ENCODE peak calls at places on chromosomes 1 and 21, in six cellular contexts. One of them, this sample, is unnamed.

GRCh38 chr1:2501820-2502119 is 24.6 kb downstream of the PANK4 start:
- DNase-seq in H1: no peak
- DNase-seq in HCT116: no peak
- DNase-seq in GM12878: no peak
- DNase-seq in endothelial cell of umbilical vein: no peak
- DNase-seq in HepG2: no peak
- DNase-seq in this sample: no peak

GRCh38 chr1:238101923-238102322 is 211.2 kb upstream of the ZP4 start:
- DNase-seq in H1: no peak
- DNase-seq in HCT116: no peak
- DNase-seq in GM12878: no peak
- DNase-seq in endothelial cell of umbilical vein: no peak
- DNase-seq in HepG2: no peak
- DNase-seq in this sample: no peak

GRCh38 chr1:1085911-1086841 is 12.1 kb upstream of the RNF223 start:
- DNase-seq in H1: no peak
- DNase-seq in HCT116: no peak
- DNase-seq in GM12878: no peak
- DNase-seq in endothelial cell of umbilical vein: no peak
- DNase-seq in HepG2: no peak
- DNase-seq in this sample: no peak

GRCh38 chr1:9766759-9767442 is 56.9 kb downstream of the CLSTN1 start:
- DNase-seq in H1: no peak
- DNase-seq in HCT116: peak; percentile 38
- DNase-seq in GM12878: no peak
- DNase-seq in endothelial cell of umbilical vein: no peak
- DNase-seq in HepG2: no peak
- DNase-seq in this sample: no peak

GRCh38 chr1:157878059-157878458 is 36.5 kb upstream of the CD5L start:
- DNase-seq in H1: no peak
- DNase-seq in HCT116: peak; percentile 46
- DNase-seq in GM12878: no peak
- DNase-seq in endothelial cell of umbilical vein: peak; percentile 29
- DNase-seq in HepG2: peak; percentile 45
- DNase-seq in this sample: no peak

GRCh38 chr1:77430966-77431735 is 149.3 kb downstream of the AK5 start:
- DNase-seq in H1: no peak
- DNase-seq in HCT116: no peak
- DNase-seq in GM12878: no peak
- DNase-seq in endothelial cell of umbilical vein: no peak
- DNase-seq in HepG2: no peak
- DNase-seq in this sample: no peak

GRCh38 chr1:238892612-238893011 is 493.8 kb upstream of the CHRM3 start:
- DNase-seq in H1: no peak
- DNase-seq in HCT116: no peak
- DNase-seq in GM12878: no peak
- DNase-seq in endothelial cell of umbilical vein: no peak
- DNase-seq in HepG2: no peak
- DNase-seq in this sample: no peak

GRCh38 chr1:212566522-212567479 is 41.8 kb upstream of the ATF3 start:
- DNase-seq in H1: no peak
- DNase-seq in HCT116: peak; percentile 45
- DNase-seq in GM12878: peak; percentile 92
- DNase-seq in endothelial cell of umbilical vein: peak; percentile 87
- DNase-seq in HepG2: peak; percentile 14
- DNase-seq in this sample: peak; percentile 58

GRCh38 chr1:190474587-190475305 is 2.9 kb downstream of the BRINP3 start:
- DNase-seq in H1: no peak
- DNase-seq in HCT116: no peak
- DNase-seq in GM12878: no peak
- DNase-seq in endothelial cell of umbilical vein: peak; percentile 13
- DNase-seq in HepG2: no peak
- DNase-seq in this sample: no peak

GRCh38 chr1:197470330-197470729 is 202.3 kb downstream of the CRB1 start:
- DNase-seq in H1: no peak
- DNase-seq in HCT116: no peak
- DNase-seq in GM12878: no peak
- DNase-seq in endothelial cell of umbilical vein: no peak
- DNase-seq in HepG2: no peak
- DNase-seq in this sample: no peak

GRCh38 chr1:159821171-159821867 is 5.4 kb upstream of the SLAMF8 start:
- DNase-seq in H1: no peak
- DNase-seq in HCT116: no peak
- DNase-seq in GM12878: no peak
- DNase-seq in endothelial cell of umbilical vein: no peak
- DNase-seq in HepG2: no peak
- DNase-seq in this sample: no peak

GRCh38 chr21:36297938-36298572 is 21.9 kb upstream of the MORC3 start:
- DNase-seq in H1: no peak
- DNase-seq in HCT116: no peak
- DNase-seq in GM12878: peak; percentile 85
- DNase-seq in endothelial cell of umbilical vein: no peak
- DNase-seq in HepG2: peak; percentile 5
- DNase-seq in this sample: no peak

GRCh38 chr1:192133350-192133950 is 24.8 kb upstream of the RGS18 start:
- DNase-seq in H1: no peak
- DNase-seq in HCT116: no peak
- DNase-seq in GM12878: no peak
- DNase-seq in endothelial cell of umbilical vein: peak; percentile 77
- DNase-seq in HepG2: no peak
- DNase-seq in this sample: no peak

GRCh38 chr1:234515821-234516241 is 36.9 kb upstream of the TARBP1 start:
- DNase-seq in H1: no peak
- DNase-seq in HCT116: no peak
- DNase-seq in GM12878: no peak
- DNase-seq in endothelial cell of umbilical vein: peak; percentile 87
- DNase-seq in HepG2: no peak
- DNase-seq in this sample: no peak

GRCh38 chr1:46244656-46245371 is 2.7 kb upstream of the RAD54L start:
- DNase-seq in H1: no peak
- DNase-seq in HCT116: no peak
- DNase-seq in GM12878: no peak
- DNase-seq in endothelial cell of umbilical vein: peak; percentile 13
- DNase-seq in HepG2: no peak
- DNase-seq in this sample: no peak

GRCh38 chr1:46242918-46243317 is 4.6 kb upstream of the RAD54L start:
- DNase-seq in H1: no peak
- DNase-seq in HCT116: no peak
- DNase-seq in GM12878: no peak
- DNase-seq in endothelial cell of umbilical vein: no peak
- DNase-seq in HepG2: no peak
- DNase-seq in this sample: no peak

GRCh38 chr1:46248122-46248920 is 758 bp downstream of the RAD54L start:
- DNase-seq in H1: peak; percentile 68
- DNase-seq in HCT116: peak; percentile 48
- DNase-seq in GM12878: no peak
- DNase-seq in endothelial cell of umbilical vein: peak; percentile 17
- DNase-seq in HepG2: peak; percentile 62
- DNase-seq in this sample: no peak

GRCh38 chr1:46247433-46248121 is at the start of gene RAD54L:
- DNase-seq in H1: peak; percentile 96
- DNase-seq in HCT116: peak; percentile 98
- DNase-seq in GM12878: peak; percentile 94
- DNase-seq in endothelial cell of umbilical vein: peak; percentile 97
- DNase-seq in HepG2: peak; percentile 97
- DNase-seq in this sample: peak; percentile 96

GRCh38 chr1:46246548-46247432 is 773 bp upstream of the RAD54L start:
- DNase-seq in H1: peak; percentile 87
- DNase-seq in HCT116: no peak
- DNase-seq in GM12878: no peak
- DNase-seq in endothelial cell of umbilical vein: no peak
- DNase-seq in HepG2: no peak
- DNase-seq in this sample: no peak
- TF ChIP-seq POLR2AphosphoS5 in H1: no peak
- TF ChIP-seq POLR2AphosphoS5 in HCT116: peak; percentile 56
- TF ChIP-seq POLR2AphosphoS5 in GM12878: no peak
- TF ChIP-seq POLR2AphosphoS5 in endothelial cell of umbilical vein: no peak
- TF ChIP-seq POLR2AphosphoS5 in HepG2: peak; percentile 75
- TF ChIP-seq POLR2AphosphoS5 in this sample: no peak

GRCh38 chr1:226639631-226640061 is 91.1 kb downstream of the STUM start:
- DNase-seq in H1: no peak
- DNase-seq in HCT116: no peak
- DNase-seq in GM12878: no peak
- DNase-seq in endothelial cell of umbilical vein: no peak
- DNase-seq in HepG2: no peak
- DNase-seq in this sample: no peak
- H3K27ac ChIP-seq in H1: no peak overlapping the region
- H3K27ac ChIP-seq in HCT116: no peak overlapping the region
- H3K27ac ChIP-seq in GM12878: no peak overlapping the region
- H3K27ac ChIP-seq in endothelial cell of umbilical vein: no peak overlapping the region
- H3K27ac ChIP-seq in HepG2: no peak overlapping the region
- H3K27ac ChIP-seq in this sample: no peak overlapping the region

GRCh38 chr1:13808729-13809131 is 108.7 kb downstream of the PRDM2 start:
- DNase-seq in H1: no peak
- DNase-seq in HCT116: no peak
- DNase-seq in GM12878: no peak
- DNase-seq in endothelial cell of umbilical vein: no peak
- DNase-seq in HepG2: no peak
- DNase-seq in this sample: no peak
- H3K9ac ChIP-seq in H1: no peak overlapping the region
- H3K9ac ChIP-seq in HCT116: no peak overlapping the region
- H3K9ac ChIP-seq in GM12878: no peak overlapping the region
- H3K9ac ChIP-seq in endothelial cell of umbilical vein: no peak overlapping the region
- H3K9ac ChIP-seq in HepG2: no peak overlapping the region
- H3K9ac ChIP-seq in this sample: no peak overlapping the region

GRCh38 chr1:109667452-109668122 is at the start of gene GSTM2:
- DNase-seq in H1: peak; percentile 93
- DNase-seq in HCT116: no peak
- DNase-seq in GM12878: peak; percentile 41
- DNase-seq in endothelial cell of umbilical vein: peak; percentile 85
- DNase-seq in HepG2: peak; percentile 80
- DNase-seq in this sample: peak; percentile 51
- TF ChIP-seq POLR2AphosphoS5 in H1: no peak
- TF ChIP-seq POLR2AphosphoS5 in HCT116: no peak
- TF ChIP-seq POLR2AphosphoS5 in GM12878: no peak
- TF ChIP-seq POLR2AphosphoS5 in endothelial cell of umbilical vein: no peak
- TF ChIP-seq POLR2AphosphoS5 in HepG2: peak; percentile 20
- TF ChIP-seq POLR2AphosphoS5 in this sample: peak; percentile 70

DNA sequence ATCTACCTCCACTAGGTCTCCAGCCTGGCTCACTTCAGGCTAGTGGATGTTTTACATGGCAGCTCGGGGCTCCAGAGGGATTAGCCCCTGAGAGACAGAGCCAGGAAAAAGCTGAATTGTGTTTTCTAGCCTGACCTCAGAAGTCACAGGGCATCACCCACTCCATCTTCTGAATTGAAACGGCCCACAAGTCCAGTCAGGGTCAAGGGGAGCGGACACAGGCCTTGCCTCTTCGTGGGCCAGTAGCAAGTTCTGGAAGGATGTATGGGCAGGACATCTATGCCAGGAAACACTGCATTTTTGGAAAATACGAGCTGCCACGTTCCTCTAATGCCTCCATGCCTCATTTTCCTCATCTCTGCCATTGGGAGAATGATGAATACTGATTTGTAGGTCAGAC is 23.3 kb upstream of the PCBP3 start:
- DNase-seq in H1: no peak
- DNase-seq in HCT116: no peak
- DNase-seq in GM12878: no peak
- DNase-seq in endothelial cell of umbilical vein: no peak
- DNase-seq in HepG2: no peak
- DNase-seq in this sample: no peak
- H3K27ac ChIP-seq in H1: no peak overlapping the region
- H3K27ac ChIP-seq in HCT116: no peak overlapping the region
- H3K27ac ChIP-seq in GM12878: no peak overlapping the region
- H3K27ac ChIP-seq in endothelial cell of umbilical vein: no peak overlapping the region
- H3K27ac ChIP-seq in HepG2: no peak overlapping the region
- H3K27ac ChIP-seq in this sample: no peak overlapping the region

DNA sequence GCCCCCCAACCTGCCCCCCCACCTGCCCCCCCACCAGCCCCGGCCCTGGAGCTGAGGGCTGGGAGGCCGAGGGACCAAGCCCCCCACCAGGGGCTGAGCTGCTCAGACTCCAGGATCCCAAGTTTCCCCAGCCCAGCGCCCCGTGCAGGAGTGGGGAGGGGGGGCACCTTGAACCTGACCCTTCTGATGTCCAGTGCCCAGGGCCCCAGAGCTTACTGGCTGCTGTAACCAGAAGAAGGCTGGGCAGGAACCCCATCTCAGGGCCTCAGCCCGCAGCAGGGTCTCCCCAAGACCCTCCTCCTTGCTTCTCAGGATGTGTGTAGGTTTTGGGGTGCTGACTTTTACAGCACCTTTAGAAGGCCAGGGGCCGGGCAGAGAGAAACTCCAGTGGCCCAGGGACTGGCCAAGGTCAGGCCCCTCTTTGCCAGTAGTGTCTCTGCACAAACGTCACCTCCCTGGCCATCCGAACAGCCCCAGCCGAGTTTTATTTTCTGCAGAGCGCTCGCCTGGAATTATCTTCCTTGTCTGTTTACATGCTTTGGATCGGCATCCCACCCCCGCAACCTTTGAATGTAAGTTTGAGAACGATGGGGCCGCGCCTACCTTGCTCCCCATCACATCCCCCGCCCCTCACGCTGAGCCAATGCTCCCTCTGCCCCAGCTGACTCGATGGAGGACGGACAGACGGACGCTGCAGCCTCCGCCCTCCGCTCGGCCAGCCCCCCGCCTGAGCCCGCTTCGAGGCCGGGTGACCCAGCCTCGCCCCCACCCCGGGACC is 70.1 kb upstream of the CASZ1 start:
- DNase-seq in H1: peak; percentile 74
- DNase-seq in HCT116: no peak
- DNase-seq in GM12878: no peak
- DNase-seq in endothelial cell of umbilical vein: no peak
- DNase-seq in HepG2: peak; percentile 18
- DNase-seq in this sample: no peak
- H3K9ac ChIP-seq in H1: no peak overlapping the region
- H3K9ac ChIP-seq in HCT116: no peak overlapping the region
- H3K9ac ChIP-seq in GM12878: no peak overlapping the region
- H3K9ac ChIP-seq in endothelial cell of umbilical vein: no peak overlapping the region
- H3K9ac ChIP-seq in HepG2: no peak overlapping the region
- H3K9ac ChIP-seq in this sample: no peak overlapping the region

DNA sequence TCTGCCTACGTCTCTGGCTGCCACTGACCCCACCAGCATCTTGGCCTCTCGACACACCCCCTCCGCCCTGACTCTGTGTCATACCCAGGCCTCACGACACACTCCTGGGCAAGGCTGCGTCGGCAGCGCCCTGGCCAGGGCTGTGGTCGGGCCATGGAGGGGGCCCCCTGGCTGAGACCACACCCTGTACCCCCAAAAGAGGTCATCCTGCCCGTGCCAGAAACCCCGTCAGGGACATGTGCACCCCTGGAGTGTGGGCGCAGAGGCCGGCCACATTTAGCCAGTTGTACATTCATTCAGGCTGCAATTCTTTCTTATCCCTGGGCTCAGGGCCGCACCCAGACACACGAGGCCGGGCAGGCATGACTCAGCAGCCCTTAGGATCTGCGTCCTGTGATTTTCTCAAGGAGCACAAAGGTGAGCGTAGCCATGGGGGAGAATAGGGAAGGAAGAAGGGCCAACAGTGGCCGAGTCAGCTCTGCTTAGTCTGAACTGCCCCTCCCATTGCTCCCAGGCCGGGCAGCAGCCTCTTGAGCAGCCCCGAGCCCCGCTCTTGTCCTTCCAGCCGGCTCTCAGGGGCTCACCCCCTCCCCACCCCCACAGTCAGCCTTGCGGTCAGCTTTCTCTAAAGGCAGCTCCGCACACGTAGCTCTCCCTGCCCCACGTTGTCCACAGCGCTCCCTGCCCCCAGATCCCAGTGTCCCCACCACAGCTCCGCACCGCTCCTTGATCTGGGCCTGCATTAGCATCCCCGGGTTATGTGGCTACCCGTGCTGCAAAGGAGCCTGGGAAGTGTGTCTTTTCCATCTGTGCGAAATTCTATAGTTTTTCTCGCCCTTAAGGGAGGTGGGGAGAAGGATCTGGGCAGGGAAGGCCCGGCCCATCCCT is 7.9 kb downstream of the CSTB start:
- DNase-seq in H1: peak; percentile 56
- DNase-seq in HCT116: peak; percentile 39
- DNase-seq in GM12878: no peak
- DNase-seq in endothelial cell of umbilical vein: peak; percentile 32
- DNase-seq in HepG2: no peak
- DNase-seq in this sample: no peak
- TF ChIP-seq POLR2AphosphoS5 in H1: no peak
- TF ChIP-seq POLR2AphosphoS5 in HCT116: no peak
- TF ChIP-seq POLR2AphosphoS5 in GM12878: no peak
- TF ChIP-seq POLR2AphosphoS5 in endothelial cell of umbilical vein: no peak
- TF ChIP-seq POLR2AphosphoS5 in HepG2: no peak
- TF ChIP-seq POLR2AphosphoS5 in this sample: no peak

This sample was measured in SK-N-MC.